ENCODE peak calls at places on chromosomes 1 and 21, in five cellular contexts. D, O, V, E and S are unnamed samples.

GRCh38 chr21:31930001-31930400 is 57.2 kb downstream of the HUNK start:
- DNase-seq in O (no peak), V (no peak), D (no peak), E (no peak), S (no peak)

GRCh38 chr1:81834921-81835698 is 34.4 kb downstream of the ADGRL2 start:
- DNase-seq in E (no peak), O (no peak), D (no peak), V (no peak), S (no peak)

GRCh38 chr1:212858461-212859265 is 588 bp downstream of the FLVCR1 start:
- DNase-seq in O (peak), V (peak), D (no peak), E (no peak), S (peak)

GRCh38 chr1:243497939-243498681 is 242.3 kb downstream of the SDCCAG8 start:
- DNase-seq in E (no peak), O (no peak), D (no peak), V (no peak), S (no peak)

GRCh38 chr1:23616292-23616822 is 57.1 kb upstream of the ID3 start:
- DNase-seq in E (no peak), V (no peak), O (peak), D (peak), S (no peak)

GRCh38 chr1:52454779-52455178 is 50.4 kb downstream of the PRPF38A start:
- DNase-seq in O (no peak), D (no peak), E (no peak), V (no peak), S (no peak)

GRCh38 chr1:209601809-209602657 is 18.5 kb downstream of the CAMK1G start:
- DNase-seq in E (no peak), V (peak), D (no peak), O (peak), S (no peak)

GRCh38 chr1:83029050-83029449 is 969.9 kb downstream of the TTLL7 start:
- DNase-seq in D (no peak), O (no peak), V (no peak), E (no peak), S (no peak)

GRCh38 chr21:33026878-33027400 is 1.2 kb downstream of the OLIG2 start:
- DNase-seq in E (no peak), V (no peak), O (peak), D (no peak), S (no peak)

GRCh38 chr1:229410692-229411433 is 23.0 kb downstream of the ACTA1 start:
- DNase-seq in O (peak), D (peak), E (no peak), V (peak), S (peak)

GRCh38 chr1:209053587-209053986 is 529.9 kb upstream of the CAMK1G start:
- DNase-seq in D (no peak), O (no peak), V (no peak), E (no peak), S (no peak)

GRCh38 chr1:245441699-245442098 is 286.9 kb downstream of the KIF26B start:
- DNase-seq in D (no peak), E (no peak), V (no peak), O (no peak), S (no peak)

GRCh38 chr1:170967042-170967910 is 31.9 kb downstream of the MROH9 start:
- DNase-seq in O (peak), D (no peak), E (no peak), V (no peak), S (no peak)

GRCh38 chr1:51303751-51304196 is 26.6 kb downstream of the TTC39A start:
- DNase-seq in V (no peak), D (no peak), E (no peak), O (no peak), S (no peak)

GRCh38 chr1:153742411-153743142 is 14.7 kb downstream of the INTS3 start:
- DNase-seq in D (no peak), O (peak), E (no peak), V (no peak), S (no peak)

GRCh38 chr1:99600782-99601181 is 45.1 kb upstream of the PALMD start:
- DNase-seq in O (peak), D (no peak), V (no peak), E (no peak), S (no peak)

GRCh38 chr1:4784761-4785160 is 130.4 kb downstream of the AJAP1 start:
- DNase-seq in V (no peak), O (no peak), E (no peak), D (no peak), S (no peak)

GRCh38 chr1:226542623-226543103 is 5.9 kb upstream of the STUM start:
- DNase-seq in D (no peak), O (no peak), V (peak), E (no peak), S (no peak)

GRCh38 chr1:87219626-87220025 is 109.1 kb upstream of the LMO4 start:
- DNase-seq in E (no peak), D (no peak), V (no peak), O (no peak), S (no peak)

GRCh38 chr1:41902125-41902524 is 16.6 kb downstream of the HIVEP3 start:
- DNase-seq in E (no peak), V (no peak), D (peak), O (peak), S (peak)

GRCh38 chr1:151327903-151328674 is 873 bp upstream of the PI4KB start:
- DNase-seq in E (no peak), O (peak), D (peak), V (peak), S (peak)

GRCh38 chr1:234970371-234970730 is 158.3 kb downstream of the TOMM20 start:
- DNase-seq in D (no peak), O (no peak), E (peak), V (no peak), S (no peak)

GRCh38 chr1:212847549-212847948 is at the start of gene SPATA45:
- DNase-seq in E (no peak), D (no peak), V (no peak), O (no peak), S (no peak)

GRCh38 chr1:72037745-72038343 is 244.5 kb downstream of the NEGR1 start:
- DNase-seq in O (peak), V (peak), E (no peak), D (peak), S (no peak)

GRCh38 chr1:81812712-81813111 is 12.0 kb downstream of the ADGRL2 start:
- DNase-seq in D (no peak), V (no peak), E (no peak), O (peak), S (no peak)

GRCh38 chr1:165439287-165439686 is 5.6 kb downstream of the RXRG start:
- DNase-seq in O (no peak), D (no peak), E (no peak), V (no peak), S (no peak)

GRCh38 chr21:16588433-16588860 is 858.7 kb downstream of the USP25 start:
- DNase-seq in D (no peak), E (peak), V (peak), O (peak), S (peak)

GRCh38 chr1:234619071-234619480 is 9.1 kb upstream of the IRF2BP2 start:
- DNase-seq in D (no peak), O (no peak), V (no peak), E (no peak), S (no peak)

GRCh38 chr1:47934243-47934805 is 62.9 kb downstream of the TRABD2B start:
- DNase-seq in V (peak), D (no peak), O (no peak), E (peak), S (no peak)

DNA sequence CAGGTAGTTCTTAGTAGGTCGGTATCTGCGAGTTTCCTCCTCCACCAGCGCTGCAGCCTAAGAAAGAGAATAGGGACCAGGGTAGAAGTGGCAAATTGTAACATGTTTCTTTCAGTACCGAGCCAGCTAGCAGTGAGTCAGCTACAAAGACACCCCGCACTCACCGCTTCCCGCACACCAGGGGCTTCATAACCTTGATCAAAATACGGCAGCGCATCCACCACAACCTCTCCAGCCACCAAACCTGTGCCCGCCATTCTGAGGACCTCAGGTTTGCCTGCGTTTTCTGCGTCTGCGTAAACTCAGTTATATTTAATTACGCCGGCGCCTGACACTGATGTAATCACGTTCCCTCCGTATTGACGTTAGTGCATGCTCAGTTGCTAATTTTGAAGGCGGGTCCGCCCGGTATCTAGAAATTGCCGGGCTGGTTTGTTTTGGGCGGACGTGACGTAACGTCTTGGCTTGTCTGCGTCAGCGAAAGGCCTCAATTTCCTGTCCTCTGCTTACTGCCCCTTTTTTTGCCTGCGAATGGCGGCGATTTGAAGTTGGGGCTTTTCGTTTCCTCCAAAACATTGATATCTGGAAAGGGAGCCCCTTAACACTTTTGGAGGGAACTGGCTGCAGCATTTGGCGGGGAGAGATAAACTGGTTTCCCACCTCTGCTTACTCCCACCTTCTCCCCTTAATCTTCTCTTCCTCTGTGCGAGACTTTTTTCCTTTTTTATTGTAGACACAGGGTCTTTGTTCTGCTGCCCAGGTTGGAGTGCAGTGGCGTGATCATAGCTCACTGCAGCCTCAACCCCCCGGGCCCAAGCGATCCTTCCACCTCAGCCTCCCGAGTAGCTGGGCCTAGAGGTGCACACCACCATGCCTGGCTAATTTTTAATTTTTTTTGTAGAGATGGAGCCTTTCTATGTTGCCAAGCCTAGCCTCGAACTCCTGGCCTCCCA is at the start of gene BCAS2:
- DNase-seq in D (peak), V (peak), O (peak), E (peak), S (peak)
- TF ChIP-seq POLR2A in D (peak), V (peak), O (peak), E (peak), S (peak)

DNA sequence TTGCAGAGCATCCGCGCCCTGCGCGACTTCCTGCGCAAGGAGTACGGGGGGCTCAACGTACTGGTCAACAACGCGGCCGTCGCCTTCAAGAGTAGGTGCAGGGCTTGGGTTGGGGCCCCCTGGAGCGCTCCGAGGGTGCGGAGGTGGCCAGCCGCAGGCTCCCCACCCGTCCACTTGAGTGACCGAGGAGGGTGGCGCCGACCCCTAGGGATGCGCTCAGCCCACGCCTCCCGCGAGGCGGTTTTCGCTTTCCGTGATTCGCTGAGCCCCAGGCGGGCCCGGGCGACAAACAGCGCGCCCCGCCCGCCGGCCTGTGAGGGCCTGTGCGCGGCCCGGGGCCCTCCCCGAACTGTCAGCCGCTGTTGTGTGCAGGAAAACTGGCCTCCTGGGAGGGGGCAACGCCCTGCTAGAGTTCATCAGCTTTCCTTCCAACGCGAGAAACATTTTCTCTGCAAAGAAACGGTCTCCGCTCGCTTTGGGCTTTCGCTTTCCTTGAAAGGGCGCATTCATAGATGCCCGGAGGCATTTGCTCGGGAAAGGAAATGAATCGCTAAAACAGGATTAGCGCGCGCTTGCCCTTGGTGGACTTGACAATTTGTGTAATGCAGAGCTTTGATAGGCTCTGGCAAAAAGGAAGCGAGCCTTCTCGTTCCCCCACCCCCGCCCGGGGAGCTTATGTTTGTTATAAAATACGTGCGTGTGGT is 664 bp downstream of the CBR3 start:
- DNase-seq in D (peak), V (peak), O (peak), E (peak), S (peak)
- TF ChIP-seq POLR2A in D (no peak), V (peak), O (no peak), E (peak), S (peak)

GRCh38 chr1:174160109-174160473 is 771 bp downstream of the RABGAP1L start:
- DNase-seq in O (peak), D (peak), V (peak), E (peak), S (peak)
- TF ChIP-seq POLR2A in O (no peak), D (no peak), V (no peak), E (no peak), S (no peak)

GRCh38 chr1:15833842-15834405 is 13.6 kb upstream of the SPEN start:
- DNase-seq in D (no peak), V (no peak), O (no peak), E (no peak), S (no peak)

GRCh38 chr1:15835205-15835740 is 12.2 kb upstream of the SPEN start:
- DNase-seq in V (peak), E (peak), O (no peak), D (peak), S (no peak)

GRCh38 chr1:15834406-15835204 is 12.9 kb upstream of the SPEN start:
- DNase-seq in D (peak), O (peak), V (peak), E (peak), S (peak)

GRCh38 chr1:15836772-15837669 is 10.5 kb upstream of the SPEN start:
- DNase-seq in O (no peak), V (peak), D (no peak), E (peak), S (no peak)

DNA sequence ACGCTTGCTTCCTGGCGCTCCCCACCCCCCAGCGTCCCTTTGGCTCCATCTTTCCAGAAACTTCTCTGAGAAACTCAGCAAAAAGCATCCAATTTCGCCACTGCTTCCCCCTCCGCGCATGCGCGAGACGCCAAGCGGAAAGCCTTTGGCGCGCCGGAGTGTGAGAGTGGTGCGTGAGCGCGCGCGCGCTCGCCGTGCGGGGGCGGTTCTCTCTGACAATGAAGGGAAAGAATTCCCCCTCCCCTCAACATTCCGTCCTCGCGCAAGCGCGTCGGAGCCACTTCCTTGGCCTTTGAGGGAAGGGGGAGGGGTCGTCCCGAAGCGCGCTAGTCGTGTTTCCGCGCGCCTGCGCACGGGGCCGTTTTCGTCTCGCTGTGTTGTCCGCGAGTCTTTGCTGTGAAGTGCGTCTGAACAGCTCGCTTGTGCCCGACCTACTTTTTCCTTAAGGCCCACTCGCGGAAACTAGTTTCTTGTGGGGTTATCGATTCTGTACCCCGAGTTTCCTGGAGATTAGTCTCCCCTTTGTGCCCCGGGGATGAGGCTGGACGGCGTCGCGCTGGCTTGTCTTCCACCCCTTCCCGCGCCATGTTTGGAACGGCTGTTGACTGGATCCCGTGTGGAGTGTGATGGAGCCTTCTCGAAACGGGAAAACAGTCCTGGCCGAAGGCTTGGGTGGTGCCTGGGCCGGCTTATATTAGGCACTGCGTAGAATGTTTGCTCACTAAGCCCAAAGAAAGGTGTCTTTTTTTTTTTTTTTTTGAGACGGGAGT is 11.6 kb upstream of the SPEN start:
- DNase-seq in D (peak), V (peak), O (peak), E (peak), S (peak)
- TF ChIP-seq POLR2A in D (peak), V (peak), O (peak), E (peak), S (peak)

GRCh38 chr1:8373547-8374270 is 55.8 kb downstream of the SLC45A1 start:
- DNase-seq in E (no peak), O (no peak), D (no peak), V (peak), S (no peak)
- TF ChIP-seq POLR2A in E (no peak), O (no peak), D (no peak), V (no peak), S (no peak)

DNA sequence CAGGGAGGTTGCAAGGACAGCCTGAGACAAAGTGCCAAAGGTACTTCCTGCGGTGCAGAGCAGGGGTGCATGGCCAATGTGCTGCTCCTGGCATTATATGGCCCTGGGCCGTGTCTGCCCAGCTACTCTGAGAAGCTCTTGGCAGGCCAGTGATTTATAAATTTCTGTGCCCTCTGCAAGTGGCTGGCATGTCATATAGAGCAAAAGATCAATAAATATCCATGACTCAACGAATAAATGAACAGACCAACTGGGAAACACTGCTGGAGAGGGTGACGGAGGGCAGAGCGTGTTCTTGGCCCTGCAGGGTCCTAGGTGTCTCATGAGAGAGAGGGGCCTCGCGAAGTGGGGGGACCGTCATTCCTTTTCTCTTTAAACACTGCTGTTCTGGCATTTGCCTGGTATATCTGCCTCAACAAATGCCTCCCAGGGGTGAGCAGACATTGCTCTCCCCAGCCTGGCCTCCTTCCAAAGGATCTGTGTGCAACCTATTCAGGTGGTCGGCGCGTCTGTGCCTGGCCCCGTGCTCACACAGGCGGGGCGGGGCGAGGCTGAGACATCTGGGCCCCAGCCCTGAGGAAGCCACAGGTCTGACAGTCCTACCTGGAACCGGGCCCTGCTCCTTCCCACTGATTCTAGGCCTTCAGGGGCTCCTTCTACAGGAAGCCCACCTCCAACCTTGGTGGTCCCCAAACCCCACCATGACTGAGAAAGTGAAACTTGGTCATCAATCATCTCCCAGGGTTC is 82.3 kb downstream of the MRPL37 start:
- DNase-seq in O (no peak), D (no peak), V (peak), E (no peak), S (no peak)
- TF ChIP-seq POLR2A in O (no peak), D (no peak), V (no peak), E (no peak), S (no peak)

GRCh38 chr1:9145714-9146113 is 16.8 kb upstream of the GPR157 start:
- DNase-seq in V (no peak), E (no peak), O (no peak), D (no peak), S (no peak)
- TF ChIP-seq POLR2A in V (no peak), E (no peak), O (no peak), D (no peak), S (no peak)

GRCh38 chr1:201713093-201713810 is 115.7 kb upstream of the IPO9 start:
- DNase-seq in D (no peak), O (peak), V (peak), E (peak), S (peak)

GRCh38 chr1:201715801-201716741 is 112.9 kb upstream of the IPO9 start:
- DNase-seq in O (no peak), D (no peak), V (no peak), E (peak), S (no peak)

GRCh38 chr1:201716742-201717135 is 112.2 kb upstream of the IPO9 start:
- DNase-seq in V (no peak), D (no peak), O (no peak), E (no peak), S (no peak)

GRCh38 chr1:201715351-201715750 is 113.6 kb upstream of the IPO9 start:
- DNase-seq in D (no peak), E (peak), O (no peak), V (no peak), S (no peak)

GRCh38 chr1:201714542-201715276 is 114.2 kb upstream of the IPO9 start:
- DNase-seq in E (peak), V (peak), D (peak), O (peak), S (peak)
- TF ChIP-seq POLR2A in E (peak), V (peak), D (no peak), O (no peak), S (peak)

GRCh38 chr1:12165342-12165741 is 1.4 kb upstream of the TNFRSF1B start:
- DNase-seq in O (no peak), D (no peak), E (no peak), V (no peak), S (no peak)
- TF ChIP-seq POLR2A in O (no peak), D (no peak), E (no peak), V (no peak), S (no peak)